ENCODE peak calls at places on chromosome 18, in eight cellular contexts. F is pancreas; Q is lower lobe of right lung; B is upper lobe of right lung; G is aorta; T is heart left ventricle; H is CD8-positive, alpha-beta T cell; R is PC-3. Y is an unnamed sample.

GRCh38 chr18:41121116-41121826 is 833.8 kb upstream of the PIK3C3 start:
- DNase-seq in F (no peak), Q (no peak), B (no peak), G (no peak), T (no peak), H (no peak), R (peak; percentile 64), Y (no peak)

GRCh38 chr18:6959110-6959509 is 158.5 kb downstream of the LAMA1 start:
- DNase-seq in F (no peak), Q (no peak), B (no peak), G (no peak), T (no peak), H (no peak), R (peak; percentile 25), Y (no peak)

GRCh38 chr18:70339915-70340314 is 51.1 kb downstream of the SOCS6 start:
- DNase-seq in F (no peak), Q (no peak), B (no peak), G (no peak), T (no peak), H (no peak), R (no peak), Y (no peak)

GRCh38 chr18:63451774-63452173 is 25.0 kb upstream of the SERPINB5 start:
- DNase-seq in F (no peak), Q (no peak), B (no peak), G (no peak), T (no peak), H (no peak), R (peak; percentile 78), Y (no peak)

GRCh38 chr18:63320690-63321265 is 1.2 kb upstream of the BCL2 start:
- DNase-seq in F (peak; percentile 46), Q (peak; percentile 60), B (peak; percentile 72), G (peak; percentile 81), T (peak; percentile 35), H (peak; percentile 39), R (peak; percentile 40), Y (peak; percentile 32)

GRCh38 chr18:67783215-67783946 is 266.9 kb upstream of the DSEL start:
- DNase-seq in F (no peak), Q (no peak), B (no peak), G (no peak), T (no peak), H (no peak), R (peak; percentile 96), Y (no peak)

GRCh38 chr18:12046751-12047335 is 46.8 kb upstream of the ANKRD62 start:
- DNase-seq in F (no peak), Q (no peak), B (no peak), G (no peak), T (no peak), H (no peak), R (no peak), Y (no peak)

GRCh38 chr18:55400590-55401274 is 187.3 kb downstream of the TCF4 start:
- DNase-seq in F (no peak), Q (no peak), B (no peak), G (no peak), T (no peak), H (no peak), R (no peak), Y (no peak)

GRCh38 chr18:24322594-24323136 is 75.0 kb downstream of the OSBPL1A start:
- DNase-seq in F (no peak), Q (no peak), B (no peak), G (no peak), T (no peak), H (no peak), R (peak; percentile 7), Y (no peak)

GRCh38 chr18:52748343-52748742 is 408.3 kb downstream of the DCC start:
- DNase-seq in F (no peak), Q (no peak), B (no peak), G (no peak), T (no peak), H (no peak), R (no peak), Y (no peak)

GRCh38 chr18:76823574-76823973 is 1.2 kb downstream of the ZNF236 start:
- DNase-seq in F (no peak), Q (peak; percentile 61), B (peak; percentile 71), G (no peak), T (no peak), H (no peak), R (no peak), Y (peak; percentile 37)

GRCh38 chr18:46297621-46298020 is 193.4 kb downstream of the HAUS1 start:
- DNase-seq in F (no peak), Q (no peak), B (peak; percentile 59), G (peak; percentile 24), T (no peak), H (no peak), R (no peak), Y (no peak)

GRCh38 chr18:3584897-3585460 is 135.0 kb downstream of the TGIF1 start:
- DNase-seq in F (no peak), Q (no peak), B (no peak), G (no peak), T (no peak), H (no peak), R (peak; percentile 15), Y (no peak)

GRCh38 chr18:37570336-37570930 is 4.8 kb upstream of the CELF4 start:
- DNase-seq in F (no peak), Q (no peak), B (no peak), G (no peak), T (no peak), H (no peak), R (no peak), Y (no peak)

GRCh38 chr18:25042641-25043051 is 309.3 kb downstream of the ZNF521 start:
- DNase-seq in F (no peak), Q (no peak), B (no peak), G (no peak), T (no peak), H (no peak), R (no peak), Y (no peak)

GRCh38 chr18:10739152-10739551 is 213.3 kb downstream of the NAPG start:
- DNase-seq in F (no peak), Q (no peak), B (no peak), G (no peak), T (no peak), H (no peak), R (peak; percentile 53), Y (no peak)

GRCh38 chr18:63603772-63604171 is 16.6 kb downstream of the SERPINB13 start:
- DNase-seq in F (no peak), Q (no peak), B (no peak), G (no peak), T (no peak), H (no peak), R (peak; percentile 38), Y (no peak)

GRCh38 chr18:21303913-21304312 is 61.9 kb downstream of the GREB1L start:
- DNase-seq in F (no peak), Q (no peak), B (no peak), G (no peak), T (no peak), H (no peak), R (peak; percentile 44), Y (no peak)

GRCh38 chr18:31980863-31981262 is 37.8 kb upstream of the RNF125 start:
- DNase-seq in F (no peak), Q (no peak), B (no peak), G (no peak), T (no peak), H (no peak), R (no peak), Y (no peak)

GRCh38 chr18:5397102-5397501 is 101.6 kb upstream of the ZBTB14 start:
- DNase-seq in F (no peak), Q (no peak), B (no peak), G (no peak), T (no peak), H (no peak), R (no peak), Y (no peak)

GRCh38 chr18:3192752-3193151 is 27.0 kb downstream of the MYOM1 start:
- DNase-seq in F (no peak), Q (no peak), B (no peak), G (no peak), T (no peak), H (no peak), R (no peak), Y (no peak)

GRCh38 chr18:44914028-44914427 is 233.3 kb downstream of the SETBP1 start:
- DNase-seq in F (no peak), Q (no peak), B (no peak), G (no peak), T (no peak), H (no peak), R (no peak), Y (no peak)

GRCh38 chr18:63518178-63519012 is 23.8 kb upstream of the SERPINB12 start:
- DNase-seq in F (peak; percentile 52), Q (no peak), B (no peak), G (no peak), T (peak; percentile 40), H (peak; percentile 47), R (peak; percentile 91), Y (no peak)

GRCh38 chr18:75139226-75139911 is 69.6 kb downstream of the PTGR3 start:
- DNase-seq in F (no peak), Q (no peak), B (no peak), G (no peak), T (no peak), H (no peak), R (no peak), Y (no peak)

GRCh38 chr18:51070545-51070944 is 40.5 kb downstream of the SMAD4 start:
- DNase-seq in F (no peak), Q (no peak), B (no peak), G (no peak), T (no peak), H (no peak), R (peak; percentile 48), Y (no peak)

GRCh38 chr18:73661457-73661856 is 486.2 kb downstream of the FBXO15 start:
- DNase-seq in F (no peak), Q (no peak), B (no peak), G (no peak), T (no peak), H (no peak), R (peak; percentile 9), Y (no peak)
- H3K9me3 ChIP-seq in F (no peaks in the 10 kb centered on the region), Q (no peaks in the 10 kb centered on the region), B (no peaks in the 10 kb centered on the region), G (no peaks in the 10 kb centered on the region), T (peaks cover 4% of the 10 kb centered on the region), H (no peaks in the 10 kb centered on the region), R (no peaks in the 10 kb centered on the region), Y (no peaks in the 10 kb centered on the region)

GRCh38 chr18:13051950-13052349 is 60.8 kb downstream of the CEP192 start:
- DNase-seq in F (no peak), Q (no peak), B (no peak), G (no peak), T (no peak), H (no peak), R (peak; percentile 18), Y (no peak)

GRCh38 chr18:13048061-13048605 is 57.0 kb downstream of the CEP192 start:
- DNase-seq in F (no peak), Q (no peak), B (no peak), G (no peak), T (no peak), H (no peak), R (no peak), Y (no peak)

GRCh38 chr18:13051159-13051558 is 60.0 kb downstream of the CEP192 start:
- DNase-seq in F (no peak), Q (no peak), B (no peak), G (no peak), T (no peak), H (no peak), R (no peak), Y (no peak)
- H3K9me3 ChIP-seq in F (no peaks in the 10 kb centered on the region), Q (no peaks in the 10 kb centered on the region), B (no peaks in the 10 kb centered on the region), G (no peaks in the 10 kb centered on the region), T (no peaks in the 10 kb centered on the region), H (no peaks in the 10 kb centered on the region), R (no peaks in the 10 kb centered on the region), Y (no peaks in the 10 kb centered on the region)

GRCh38 chr18:78739115-78739514 is 240.5 kb upstream of the SALL3 start:
- DNase-seq in F (no peak), Q (no peak), B (no peak), G (peak; percentile 20), T (no peak), H (no peak), R (no peak), Y (no peak)
- H3K9me3 ChIP-seq in F (no peaks in the 10 kb centered on the region), Q (no peaks in the 10 kb centered on the region), B (no peaks in the 10 kb centered on the region), G (no peaks in the 10 kb centered on the region), T (no peaks in the 10 kb centered on the region), H (no peaks in the 10 kb centered on the region), R (no peaks in the 10 kb centered on the region), Y (no peaks in the 10 kb centered on the region)

GRCh38 chr18:78085241-78086185 is 835.9 kb downstream of the GALR1 start:
- DNase-seq in F (no peak), Q (no peak), B (no peak), G (no peak), T (no peak), H (no peak), R (no peak), Y (no peak)
- H3K9me3 ChIP-seq in F (no peaks in the 10 kb centered on the region), Q (no peaks in the 10 kb centered on the region), B (no peaks in the 10 kb centered on the region), G (peaks cover 2% of the 10 kb centered on the region), T (no peaks in the 10 kb centered on the region), H (no peaks in the 10 kb centered on the region), R (no peaks in the 10 kb centered on the region), Y (no peaks in the 10 kb centered on the region)

Y was measured in left ventricle myocardium inferior.